ENCODE peak calls at places on chromosomes 3 and 15, in four cellular contexts. U, C, R and I are unnamed samples.

GRCh38 chr3:49403891-49404290 is 7.9 kb downstream of the RHOA start:
- DNase-seq in U (no peak), R (no peak), C (no peak), I (no peak)

GRCh38 chr3:156694536-156694935 is 20.1 kb downstream of the TIPARP start:
- DNase-seq in C (no peak), R (no peak), U (no peak), I (no peak)

GRCh38 chr3:24494616-24495333 is at the start of gene THRB:
- DNase-seq in U (peak), C (peak), R (peak), I (peak)

GRCh38 chr3:13873818-13874217 is 6.1 kb downstream of the WNT7A start:
- DNase-seq in R (no peak), C (no peak), U (no peak), I (no peak)

GRCh38 chr3:50044976-50045375 is 43.7 kb upstream of the RBM5 start:
- DNase-seq in U (no peak), C (no peak), R (no peak), I (no peak)

GRCh38 chr3:154304116-154304786 is 20.0 kb downstream of the DHX36 start:
- DNase-seq in U (no peak), C (no peak), R (no peak), I (no peak)

GRCh38 chr15:48644827-48645557 is 517 bp downstream of the FBN1 start:
- DNase-seq in C (peak), R (no peak), U (peak), I (no peak)

GRCh38 chr3:492586-493296 is 296.2 kb downstream of the CHL1 start:
- DNase-seq in R (no peak), U (no peak), C (no peak), I (no peak)

GRCh38 chr3:153043729-153044314 is 118.2 kb upstream of the RAP2B start:
- DNase-seq in C (no peak), U (no peak), R (no peak), I (no peak)

GRCh38 chr3:18501679-18502343 is 76.7 kb upstream of the SATB1 start:
- DNase-seq in C (no peak), R (no peak), U (no peak), I (no peak)

GRCh38 chr3:170760174-170760526 is 109.8 kb downstream of the RPL22L1 start:
- DNase-seq in U (no peak), C (no peak), R (no peak), I (no peak)

GRCh38 chr3:168021737-168022450 is 73.8 kb downstream of the GOLIM4 start:
- DNase-seq in U (no peak), R (no peak), C (no peak), I (no peak)

GRCh38 chr3:41357271-41357670 is 158.0 kb downstream of the CTNNB1 start:
- DNase-seq in C (no peak), U (no peak), R (no peak), I (no peak)

GRCh38 chr3:66738625-66739330 is 238.0 kb upstream of the LRIG1 start:
- DNase-seq in U (peak), R (no peak), C (no peak), I (no peak)

GRCh38 chr3:52121459-52121795 is 32.8 kb downstream of the POC1A start:
- DNase-seq in R (no peak), C (no peak), U (no peak), I (no peak)

GRCh38 chr3:97815149-97815917 is 6.5 kb upstream of the CRYBG3 start:
- DNase-seq in U (no peak), C (no peak), R (no peak), I (no peak)

GRCh38 chr15:43859546-43859945 is 32.7 kb downstream of the WDR76 start:
- DNase-seq in R (no peak), U (no peak), C (no peak), I (no peak)

GRCh38 chr3:73556520-73557371 is 68.0 kb downstream of the PDZRN3 start:
- DNase-seq in C (no peak), U (no peak), R (no peak), I (no peak)

GRCh38 chr3:169085827-169086226 is 577.7 kb downstream of the MECOM start:
- DNase-seq in U (no peak), R (no peak), C (no peak), I (no peak)

GRCh38 chr3:169118666-169119370 is 544.7 kb downstream of the MECOM start:
- DNase-seq in C (no peak), R (no peak), U (no peak), I (peak)

GRCh38 chr3:18712713-18713575 is 287.8 kb upstream of the SATB1 start:
- DNase-seq in U (no peak), R (no peak), C (no peak), I (no peak)

GRCh38 chr3:150050510-150050909 is 79.8 kb upstream of the PFN2 start:
- DNase-seq in R (no peak), C (no peak), U (no peak), I (peak)

GRCh38 chr3:151085889-151086483 is 522 bp downstream of the MED12L start:
- DNase-seq in C (no peak), R (no peak), U (peak), I (no peak)

GRCh38 chr3:181709537-181710279 is 2.0 kb upstream of the SOX2 start:
- DNase-seq in U (peak), R (peak), C (peak), I (peak)

GRCh38 chr3:5010706-5011554 is 31.7 kb downstream of the BHLHE40 start:
- DNase-seq in U (no peak), R (no peak), C (no peak), I (no peak)

GRCh38 chr3:164360738-164361376 is 717.4 kb downstream of the SI start:
- DNase-seq in U (no peak), C (no peak), R (no peak), I (no peak)

GRCh38 chr3:196414469-196414868 is 17.8 kb downstream of the UBXN7 start:
- DNase-seq in C (no peak), R (peak), U (no peak), I (no peak)

GRCh38 chr3:50213383-50213782 is 8.3 kb downstream of the SLC38A3 start:
- DNase-seq in U (no peak), C (no peak), R (no peak), I (no peak)

GRCh38 chr3:42036483-42036823 is 54.7 kb upstream of the TRAK1 start:
- DNase-seq in C (no peak), U (peak), R (peak), I (no peak)

GRCh38 chr3:194586839-194587238 is 46.4 kb downstream of the TMEM44 start:
- DNase-seq in C (no peak), U (no peak), R (no peak), I (no peak)

GRCh38 chr3:194973366-194974000 is 287.8 kb downstream of the FAM43A start:
- DNase-seq in R (no peak), C (peak), U (no peak), I (no peak)

GRCh38 chr15:35545316-35545824 is 595 bp downstream of the DPH6 start:
- DNase-seq in R (peak), C (no peak), U (peak), I (peak)

GRCh38 chr3:194212021-194212868 is 76.3 kb downstream of the HES1 start:
- DNase-seq in U (no peak), R (no peak), C (peak), I (no peak)

GRCh38 chr15:88433046-88433685 is 34.0 kb downstream of the MRPL46 start:
- DNase-seq in C (no peak), R (no peak), U (no peak), I (no peak)

GRCh38 chr3:9100132-9100894 is 137.0 kb upstream of the RAD18 start:
- DNase-seq in C (no peak), R (no peak), U (no peak), I (no peak)

GRCh38 chr15:36877294-36877693 is 223.1 kb downstream of the MEIS2 start:
- DNase-seq in C (no peak), R (no peak), U (no peak), I (no peak)

GRCh38 chr15:32747886-32748285 is 30.1 kb downstream of the GREM1 start:
- DNase-seq in R (no peak), C (no peak), U (no peak), I (no peak)

GRCh38 chr15:74209997-74210573 is 7.5 kb upstream of the STRA6 start:
- DNase-seq in C (no peak), R (no peak), U (no peak), I (peak)

GRCh38 chr3:159807137-159808028 is 181.3 kb upstream of the IL12A start:
- DNase-seq in U (no peak), C (no peak), R (no peak), I (no peak)
- TF ChIP-seq PHF8 in U (no peak), C (no peak), R (no peak), I (no peak)

DNA sequence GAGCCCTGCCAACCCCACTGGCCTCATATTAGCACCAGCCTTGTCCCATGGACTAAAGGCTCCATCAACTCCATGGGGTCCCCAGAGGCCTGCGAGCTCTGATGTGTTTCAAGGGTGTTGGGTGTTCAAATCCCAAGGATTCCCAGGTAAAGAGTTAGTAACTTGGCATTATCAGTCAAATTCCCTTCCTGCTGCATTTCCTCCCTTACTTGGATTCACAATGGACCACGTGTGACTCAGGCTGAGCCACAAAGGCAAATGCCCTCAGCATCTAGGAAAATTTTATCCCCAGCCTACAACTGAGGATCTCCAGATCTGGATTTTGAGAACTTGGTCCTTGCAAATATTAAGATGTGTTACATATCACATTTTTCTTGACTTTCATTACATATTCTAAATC is 58.8 kb downstream of the GADL1 start:
- DNase-seq in C (no peak), U (no peak), R (no peak), I (no peak)
- TF ChIP-seq PHF8 in C (no peak), U (no peak), R (no peak), I (no peak)

GRCh38 chr3:12513694-12514446 is 29.6 kb downstream of the TSEN2 start:
- DNase-seq in U (no peak), R (no peak), C (no peak), I (no peak)
- TF ChIP-seq PHF8 in U (no peak), R (no peak), C (no peak), I (no peak)

GRCh38 chr3:46269556-46269955 is 27.3 kb downstream of the CCR3 start:
- DNase-seq in C (no peak), U (no peak), R (no peak), I (no peak)

GRCh38 chr3:46270474-46270873 is 28.2 kb downstream of the CCR3 start:
- DNase-seq in R (no peak), U (no peak), C (no peak), I (no peak)

GRCh38 chr3:46266598-46266997 is 24.3 kb downstream of the CCR3 start:
- DNase-seq in C (no peak), U (no peak), R (no peak), I (no peak)

GRCh38 chr3:46271910-46272309 is 29.6 kb downstream of the CCR3 start:
- DNase-seq in U (no peak), R (no peak), C (no peak), I (no peak)

GRCh38 chr3:46271209-46271608 is 28.9 kb downstream of the CCR3 start:
- DNase-seq in C (no peak), R (no peak), U (no peak), I (no peak)
- TF ChIP-seq PHF8 in C (no peak), R (no peak), U (no peak), I (no peak)

GRCh38 chr3:109683746-109684145 is 346.4 kb upstream of the DPPA4 start:
- DNase-seq in C (no peak), R (no peak), U (no peak), I (no peak)
- TF ChIP-seq PHF8 in C (no peak), R (no peak), U (no peak), I (no peak)

GRCh38 chr15:38895326-38896282 is 331.0 kb upstream of the RASGRP1 start:
- DNase-seq in U (no peak), R (no peak), C (no peak), I (no peak)
- TF ChIP-seq PHF8 in U (no peak), R (no peak), C (no peak), I (no peak)